ENCODE peak calls at places on chromosome 22, in eight cellular contexts. One of them, this sample, is unnamed. For H3K9me3, the result is how much of the 10 kb centered on the place peaks cover.

GRCh38 chr22:23184764-23185113 is 4.4 kb downstream of the BCR start:
- DNase-seq in mammary epithelial cell: no peak
- DNase-seq in MG63: no peak
- DNase-seq in tibial nerve: no peak
- DNase-seq in hepatocyte: no peak
- DNase-seq in MM.1S: no peak
- DNase-seq in ovary: no peak
- DNase-seq in sigmoid colon: no peak
- DNase-seq in this sample: no peak

GRCh38 chr22:25081409-25081824 is 118.2 kb upstream of the CRYBB3 start:
- DNase-seq in mammary epithelial cell: peak
- DNase-seq in MG63: no peak
- DNase-seq in tibial nerve: no peak
- DNase-seq in hepatocyte: peak
- DNase-seq in MM.1S: peak
- DNase-seq in ovary: no peak
- DNase-seq in sigmoid colon: no peak
- DNase-seq in this sample: peak

GRCh38 chr22:20751185-20751851 is 22.6 kb upstream of the SERPIND1 start:
- DNase-seq in mammary epithelial cell: no peak
- DNase-seq in MG63: no peak
- DNase-seq in tibial nerve: no peak
- DNase-seq in hepatocyte: no peak
- DNase-seq in MM.1S: no peak
- DNase-seq in ovary: no peak
- DNase-seq in sigmoid colon: no peak
- DNase-seq in this sample: no peak

GRCh38 chr22:18966748-18967147 is 30.7 kb upstream of the PRODH start:
- DNase-seq in mammary epithelial cell: no peak
- DNase-seq in MG63: peak
- DNase-seq in tibial nerve: no peak
- DNase-seq in hepatocyte: no peak
- DNase-seq in MM.1S: no peak
- DNase-seq in ovary: no peak
- DNase-seq in sigmoid colon: peak
- DNase-seq in this sample: no peak

GRCh38 chr22:35380013-35380412 is 883 bp upstream of the HMOX1 start:
- DNase-seq in mammary epithelial cell: peak
- DNase-seq in MG63: no peak
- DNase-seq in tibial nerve: no peak
- DNase-seq in hepatocyte: peak
- DNase-seq in MM.1S: no peak
- DNase-seq in ovary: no peak
- DNase-seq in sigmoid colon: no peak
- DNase-seq in this sample: no peak

GRCh38 chr22:27317961-27318360 is 483.6 kb downstream of the MN1 start:
- DNase-seq in mammary epithelial cell: peak
- DNase-seq in MG63: no peak
- DNase-seq in tibial nerve: no peak
- DNase-seq in hepatocyte: peak
- DNase-seq in MM.1S: no peak
- DNase-seq in ovary: no peak
- DNase-seq in sigmoid colon: no peak
- DNase-seq in this sample: no peak

GRCh38 chr22:32967285-32968101 is 90.7 kb downstream of the SYN3 start:
- DNase-seq in mammary epithelial cell: no peak
- DNase-seq in MG63: no peak
- DNase-seq in tibial nerve: no peak
- DNase-seq in hepatocyte: peak
- DNase-seq in MM.1S: no peak
- DNase-seq in ovary: no peak
- DNase-seq in sigmoid colon: no peak
- DNase-seq in this sample: no peak

GRCh38 chr22:21624120-21624879 is 5.5 kb downstream of the YDJC start:
- DNase-seq in mammary epithelial cell: peak
- DNase-seq in MG63: peak
- DNase-seq in tibial nerve: no peak
- DNase-seq in hepatocyte: peak
- DNase-seq in MM.1S: peak
- DNase-seq in ovary: no peak
- DNase-seq in sigmoid colon: no peak
- DNase-seq in this sample: peak

GRCh38 chr22:38465673-38466490 is 2.0 kb upstream of the KDELR3 start:
- DNase-seq in mammary epithelial cell: no peak
- DNase-seq in MG63: no peak
- DNase-seq in tibial nerve: no peak
- DNase-seq in hepatocyte: no peak
- DNase-seq in MM.1S: no peak
- DNase-seq in ovary: no peak
- DNase-seq in sigmoid colon: no peak
- DNase-seq in this sample: no peak

GRCh38 chr22:42994917-42995562 is 19.9 kb downstream of the PACSIN2 start:
- DNase-seq in mammary epithelial cell: peak
- DNase-seq in MG63: peak
- DNase-seq in tibial nerve: no peak
- DNase-seq in hepatocyte: peak
- DNase-seq in MM.1S: no peak
- DNase-seq in ovary: no peak
- DNase-seq in sigmoid colon: peak
- DNase-seq in this sample: no peak

GRCh38 chr22:21797444-21798221 is 62.0 kb upstream of the YPEL1 start:
- DNase-seq in mammary epithelial cell: no peak
- DNase-seq in MG63: no peak
- DNase-seq in tibial nerve: no peak
- DNase-seq in hepatocyte: no peak
- DNase-seq in MM.1S: no peak
- DNase-seq in ovary: no peak
- DNase-seq in sigmoid colon: no peak
- DNase-seq in this sample: no peak

GRCh38 chr22:38153821-38154562 is 27.6 kb downstream of the PLA2G6 start:
- DNase-seq in mammary epithelial cell: no peak
- DNase-seq in MG63: no peak
- DNase-seq in tibial nerve: no peak
- DNase-seq in hepatocyte: peak
- DNase-seq in MM.1S: no peak
- DNase-seq in ovary: no peak
- DNase-seq in sigmoid colon: peak
- DNase-seq in this sample: no peak

GRCh38 chr22:45231293-45231692 is 9.4 kb downstream of the KIAA0930 start:
- DNase-seq in mammary epithelial cell: peak
- DNase-seq in MG63: no peak
- DNase-seq in tibial nerve: no peak
- DNase-seq in hepatocyte: no peak
- DNase-seq in MM.1S: no peak
- DNase-seq in ovary: no peak
- DNase-seq in sigmoid colon: no peak
- DNase-seq in this sample: no peak

GRCh38 chr22:37289156-37289735 is 6.9 kb downstream of the CYTH4 start:
- DNase-seq in mammary epithelial cell: no peak
- DNase-seq in MG63: no peak
- DNase-seq in tibial nerve: no peak
- DNase-seq in hepatocyte: no peak
- DNase-seq in MM.1S: no peak
- DNase-seq in ovary: no peak
- DNase-seq in sigmoid colon: no peak
- DNase-seq in this sample: no peak

GRCh38 chr22:22927196-22927887 is 39.7 kb downstream of the IGLL5 start:
- DNase-seq in mammary epithelial cell: no peak
- DNase-seq in MG63: no peak
- DNase-seq in tibial nerve: no peak
- DNase-seq in hepatocyte: no peak
- DNase-seq in MM.1S: no peak
- DNase-seq in ovary: no peak
- DNase-seq in sigmoid colon: no peak
- DNase-seq in this sample: no peak

GRCh38 chr22:49276567-49276966 is 551.1 kb downstream of the BRD1 start:
- DNase-seq in mammary epithelial cell: no peak
- DNase-seq in MG63: no peak
- DNase-seq in tibial nerve: no peak
- DNase-seq in hepatocyte: no peak
- DNase-seq in MM.1S: no peak
- DNase-seq in ovary: no peak
- DNase-seq in sigmoid colon: no peak
- DNase-seq in this sample: no peak
- H3K9me3 ChIP-seq in mammary epithelial cell: under half
- H3K9me3 ChIP-seq in MG63: under half
- H3K9me3 ChIP-seq in tibial nerve: under half
- H3K9me3 ChIP-seq in hepatocyte: under half
- H3K9me3 ChIP-seq in MM.1S: under half
- H3K9me3 ChIP-seq in ovary: under half
- H3K9me3 ChIP-seq in sigmoid colon: under half
- H3K9me3 ChIP-seq in this sample: under half

GRCh38 chr22:16958475-16958874 is 49.5 kb downstream of the GAB4 start:
- DNase-seq in mammary epithelial cell: no peak
- DNase-seq in MG63: no peak
- DNase-seq in tibial nerve: no peak
- DNase-seq in hepatocyte: no peak
- DNase-seq in MM.1S: no peak
- DNase-seq in ovary: no peak
- DNase-seq in sigmoid colon: no peak
- DNase-seq in this sample: no peak
- H3K9me3 ChIP-seq in mammary epithelial cell: under half
- H3K9me3 ChIP-seq in MG63: under half
- H3K9me3 ChIP-seq in tibial nerve: under half
- H3K9me3 ChIP-seq in hepatocyte: under half
- H3K9me3 ChIP-seq in MM.1S: under half
- H3K9me3 ChIP-seq in ovary: under half
- H3K9me3 ChIP-seq in sigmoid colon: under half
- H3K9me3 ChIP-seq in this sample: under half

DNA sequence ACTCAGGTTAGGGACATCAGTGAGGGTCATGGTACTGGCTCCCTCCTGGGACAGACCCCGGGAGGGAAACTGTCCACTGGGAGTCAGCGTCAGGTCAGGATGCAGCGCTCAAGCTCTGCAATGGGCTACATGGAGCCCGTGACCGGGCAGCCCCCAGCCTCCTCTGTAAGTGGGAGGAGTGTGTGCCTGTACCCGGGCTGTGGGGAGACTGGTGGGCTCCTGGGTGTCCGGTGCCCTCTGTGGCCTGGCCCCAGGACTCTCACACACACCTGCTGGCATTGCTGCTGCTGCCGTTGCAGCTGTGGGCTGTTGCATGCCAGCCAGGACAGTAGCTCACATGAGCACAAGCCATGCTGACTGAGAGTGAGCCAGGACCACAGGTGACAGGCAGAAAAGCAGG is 630.3 kb downstream of the TBC1D22A start:
- DNase-seq in mammary epithelial cell: no peak
- DNase-seq in MG63: no peak
- DNase-seq in tibial nerve: no peak
- DNase-seq in hepatocyte: no peak
- DNase-seq in MM.1S: no peak
- DNase-seq in ovary: no peak
- DNase-seq in sigmoid colon: no peak
- DNase-seq in this sample: no peak
- H3K9me3 ChIP-seq in mammary epithelial cell: half or more
- H3K9me3 ChIP-seq in MG63: under half
- H3K9me3 ChIP-seq in tibial nerve: under half
- H3K9me3 ChIP-seq in hepatocyte: under half
- H3K9me3 ChIP-seq in MM.1S: under half
- H3K9me3 ChIP-seq in ovary: under half
- H3K9me3 ChIP-seq in sigmoid colon: under half
- H3K9me3 ChIP-seq in this sample: under half

GRCh38 chr22:11626422-11626773 is 3901.6 kb upstream of the OR11H1 start:
- DNase-seq in mammary epithelial cell: no peak
- DNase-seq in MG63: no peak
- DNase-seq in tibial nerve: no peak
- DNase-seq in hepatocyte: no peak
- DNase-seq in MM.1S: no peak
- DNase-seq in ovary: no peak
- DNase-seq in sigmoid colon: no peak
- DNase-seq in this sample: no peak
- H3K9me3 ChIP-seq in mammary epithelial cell: half or more
- H3K9me3 ChIP-seq in MG63: under half
- H3K9me3 ChIP-seq in tibial nerve: under half
- H3K9me3 ChIP-seq in hepatocyte: under half
- H3K9me3 ChIP-seq in MM.1S: under half
- H3K9me3 ChIP-seq in ovary: under half
- H3K9me3 ChIP-seq in sigmoid colon: under half
- H3K9me3 ChIP-seq in this sample: under half

GRCh38 chr22:47298017-47298820 is 535.8 kb downstream of the TBC1D22A start:
- DNase-seq in mammary epithelial cell: no peak
- DNase-seq in MG63: no peak
- DNase-seq in tibial nerve: no peak
- DNase-seq in hepatocyte: no peak
- DNase-seq in MM.1S: no peak
- DNase-seq in ovary: no peak
- DNase-seq in sigmoid colon: no peak
- DNase-seq in this sample: no peak
- H3K9me3 ChIP-seq in mammary epithelial cell: half or more
- H3K9me3 ChIP-seq in MG63: under half
- H3K9me3 ChIP-seq in tibial nerve: under half
- H3K9me3 ChIP-seq in hepatocyte: under half
- H3K9me3 ChIP-seq in MM.1S: under half
- H3K9me3 ChIP-seq in ovary: under half
- H3K9me3 ChIP-seq in sigmoid colon: under half
- H3K9me3 ChIP-seq in this sample: under half

GRCh38 chr22:47393191-47393590 is 630.7 kb downstream of the TBC1D22A start:
- DNase-seq in mammary epithelial cell: no peak
- DNase-seq in MG63: no peak
- DNase-seq in tibial nerve: no peak
- DNase-seq in hepatocyte: no peak
- DNase-seq in MM.1S: no peak
- DNase-seq in ovary: no peak
- DNase-seq in sigmoid colon: peak
- DNase-seq in this sample: no peak

GRCh38 chr22:47396105-47396504 is 633.7 kb downstream of the TBC1D22A start:
- DNase-seq in mammary epithelial cell: no peak
- DNase-seq in MG63: no peak
- DNase-seq in tibial nerve: no peak
- DNase-seq in hepatocyte: no peak
- DNase-seq in MM.1S: no peak
- DNase-seq in ovary: no peak
- DNase-seq in sigmoid colon: no peak
- DNase-seq in this sample: no peak

GRCh38 chr22:47395481-47395880 is 633.0 kb downstream of the TBC1D22A start:
- DNase-seq in mammary epithelial cell: no peak
- DNase-seq in MG63: no peak
- DNase-seq in tibial nerve: no peak
- DNase-seq in hepatocyte: no peak
- DNase-seq in MM.1S: no peak
- DNase-seq in ovary: no peak
- DNase-seq in sigmoid colon: no peak
- DNase-seq in this sample: no peak

GRCh38 chr22:47396515-47396914 is 634.1 kb downstream of the TBC1D22A start:
- DNase-seq in mammary epithelial cell: no peak
- DNase-seq in MG63: no peak
- DNase-seq in tibial nerve: no peak
- DNase-seq in hepatocyte: no peak
- DNase-seq in MM.1S: no peak
- DNase-seq in ovary: no peak
- DNase-seq in sigmoid colon: no peak
- DNase-seq in this sample: no peak

GRCh38 chr22:47394504-47395440 is 632.3 kb downstream of the TBC1D22A start:
- DNase-seq in mammary epithelial cell: no peak
- DNase-seq in MG63: no peak
- DNase-seq in tibial nerve: no peak
- DNase-seq in hepatocyte: no peak
- DNase-seq in MM.1S: no peak
- DNase-seq in ovary: no peak
- DNase-seq in sigmoid colon: no peak
- DNase-seq in this sample: no peak
- H3K9me3 ChIP-seq in mammary epithelial cell: half or more
- H3K9me3 ChIP-seq in MG63: under half
- H3K9me3 ChIP-seq in tibial nerve: under half
- H3K9me3 ChIP-seq in hepatocyte: under half
- H3K9me3 ChIP-seq in MM.1S: under half
- H3K9me3 ChIP-seq in ovary: under half
- H3K9me3 ChIP-seq in sigmoid colon: under half
- H3K9me3 ChIP-seq in this sample: under half

This sample was measured in T-helper 17 cell.